ENCODE peak calls at places on chromosomes 6 and 20, in four cellular contexts. K is NCI-H1436, O is iris pigment epithelial cell, P is SJSA1. R is an unnamed sample.

GRCh38 chr6:131101911-131102680 is 33.2 kb upstream of the AKAP7 start:
- DNase-seq in K (no peak), O (peak), P (no peak), R (no peak)

GRCh38 chr6:88650029-88650619 is 313.3 kb downstream of the RNGTT start:
- DNase-seq in K (no peak), O (peak), P (no peak), R (no peak)

GRCh38 chr6:144349690-144350132 is 64.6 kb downstream of the UTRN start:
- DNase-seq in K (no peak), O (peak), P (no peak), R (peak)

GRCh38 chr6:4967301-4968030 is 36.4 kb downstream of the RPP40 start:
- DNase-seq in K (no peak), O (peak), P (no peak), R (no peak)

GRCh38 chr6:89139509-89140346 is 6.1 kb upstream of the PM20D2 start:
- DNase-seq in K (no peak), O (no peak), P (peak), R (no peak)

GRCh38 chr20:31870703-31871601 is 518 bp downstream of the TTLL9 start:
- DNase-seq in K (no peak), O (no peak), P (peak), R (no peak)

GRCh38 chr6:14703586-14703985 is 542.3 kb upstream of the JARID2 start:
- DNase-seq in K (no peak), O (peak), P (no peak), R (no peak)

GRCh38 chr6:1230689-1231605 is 81.0 kb upstream of the FOXQ1 start:
- DNase-seq in K (no peak), O (no peak), P (no peak), R (no peak)

GRCh38 chr6:16320533-16321340 is 82.3 kb downstream of the GMPR start:
- DNase-seq in K (no peak), O (peak), P (no peak), R (peak)

GRCh38 chr6:55916188-55916587 is 40.8 kb upstream of the BMP5 start:
- DNase-seq in K (no peak), O (peak), P (no peak), R (no peak)

GRCh38 chr20:41969656-41970055 is 351.5 kb upstream of the CHD6 start:
- DNase-seq in K (no peak), O (no peak), P (no peak), R (no peak)

GRCh38 chr20:33773412-33774089 is 37.6 kb upstream of the CHMP4B start:
- DNase-seq in K (no peak), O (no peak), P (no peak), R (no peak)

GRCh38 chr6:90411292-90411781 is 114.7 kb upstream of the BACH2 start:
- DNase-seq in K (no peak), O (peak), P (no peak), R (no peak)

GRCh38 chr20:47354710-47355488 is 1.6 kb downstream of the ZMYND8 start:
- DNase-seq in K (no peak), O (peak), P (no peak), R (no peak)

GRCh38 chr6:43436577-43437282 is 9.4 kb downstream of the ABCC10 start:
- DNase-seq in K (no peak), O (peak), P (peak), R (no peak)

GRCh38 chr6:26158581-26159416 is 71.6 kb downstream of the HFE start:
- DNase-seq in K (no peak), O (peak), P (peak), R (peak)

GRCh38 chr6:13195826-13196225 is 132.5 kb downstream of the TBC1D7 start:
- DNase-seq in K (no peak), O (no peak), P (no peak), R (no peak)

GRCh38 chr6:136192917-136193316 is 57.2 kb downstream of the MTFR2 start:
- DNase-seq in K (no peak), O (no peak), P (no peak), R (no peak)

GRCh38 chr6:132659082-132659481 is at the start of gene TAAR1:
- DNase-seq in K (peak), O (no peak), P (no peak), R (no peak)

GRCh38 chr6:98835149-98836024 is 1.0 kb downstream of the POU3F2 start:
- DNase-seq in K (no peak), O (no peak), P (no peak), R (no peak)

GRCh38 chr20:41394081-41394480 is 27.5 kb upstream of the EMILIN3 start:
- DNase-seq in K (no peak), O (no peak), P (no peak), R (no peak)

GRCh38 chr6:21402368-21402767 is 191.2 kb upstream of the SOX4 start:
- DNase-seq in K (no peak), O (peak), P (no peak), R (no peak)

GRCh38 chr20:13684566-13685222 is 46.0 kb upstream of the TASP1 start:
- DNase-seq in K (no peak), O (no peak), P (no peak), R (no peak)

GRCh38 chr6:66699385-66699784 is 992.4 kb upstream of the EYS start:
- DNase-seq in K (no peak), O (no peak), P (no peak), R (no peak)

GRCh38 chr20:17044920-17045319 is 181.9 kb upstream of the PCSK2 start:
- DNase-seq in K (no peak), O (no peak), P (no peak), R (no peak)

GRCh38 chr20:24097506-24098245 is 109.1 kb upstream of the GGTLC1 start:
- DNase-seq in K (no peak), O (no peak), P (no peak), R (no peak)

GRCh38 chr20:54433653-54434052 is 41.7 kb upstream of the DOK5 start:
- DNase-seq in K (no peak), O (no peak), P (no peak), R (no peak)

GRCh38 chr6:83055366-83055964 is 10.2 kb downstream of the UBE3D start:
- DNase-seq in K (no peak), O (peak), P (no peak), R (peak)

GRCh38 chr6:30881987-30882763 is 2.1 kb upstream of the DDR1 start:
- DNase-seq in K (no peak), O (peak), P (no peak), R (no peak)

R was measured in left cardiac atrium.